ENCODE peak calls at places on chromosomes 16 and 17, in five cellular contexts. H, L, N, W and J are unnamed samples.

GRCh38 chr17:79617740-79618382 is 7.0 kb upstream of the RBFOX3 start:
- DNase-seq in H (peak; percentile 21), L (no peak), N (no peak), W (no peak), J (no peak)

GRCh38 chr17:70405492-70406220 is 236.3 kb downstream of the KCNJ2 start:
- DNase-seq in H (no peak), L (no peak), N (peak; percentile 78), W (no peak), J (peak; percentile 65)

GRCh38 chr17:19024101-19025078 is 19.8 kb upstream of the FAM83G start:
- DNase-seq in H (peak; percentile 47), L (no peak), N (peak; percentile 64), W (no peak), J (no peak)

GRCh38 chr16:85611455-85612190 is 1.5 kb upstream of the GSE1 start:
- DNase-seq in H (peak; percentile 87), L (peak; percentile 49), N (peak; percentile 73), W (peak; percentile 86), J (peak; percentile 63)

GRCh38 chr16:89583895-89584644 is 8.5 kb downstream of the CPNE7 start:
- DNase-seq in H (no peak), L (no peak), N (no peak), W (no peak), J (no peak)

GRCh38 chr17:80000955-80001354 is 34.7 kb downstream of the TBC1D16 start:
- DNase-seq in H (no peak), L (no peak), N (no peak), W (no peak), J (no peak)

GRCh38 chr17:42190491-42191180 is 3.7 kb downstream of the GHDC start:
- DNase-seq in H (no peak), L (no peak), N (no peak), W (no peak), J (no peak)

GRCh38 chr16:62913333-62913732 is 877.1 kb upstream of the CDH8 start:
- DNase-seq in H (no peak), L (no peak), N (no peak), W (no peak), J (no peak)

GRCh38 chr17:56810846-56811775 is 22.6 kb downstream of the C17orf67 start:
- DNase-seq in H (no peak), L (no peak), N (no peak), W (no peak), J (no peak)

GRCh38 chr17:40931311-40931710 is 6.1 kb downstream of the KRT23 start:
- DNase-seq in H (no peak), L (no peak), N (no peak), W (no peak), J (no peak)

GRCh38 chr17:79842136-79842655 is 3.0 kb upstream of the CBX4 start:
- DNase-seq in H (no peak), L (no peak), N (no peak), W (no peak), J (no peak)

GRCh38 chr17:47188799-47189731 is at the start of gene CDC27:
- DNase-seq in H (peak; percentile 99), L (peak; percentile 100), N (peak; percentile 96), W (peak; percentile 100), J (peak; percentile 94)

GRCh38 chr16:81517630-81518438 is 73.2 kb downstream of the CMIP start:
- DNase-seq in H (peak; percentile 25), L (no peak), N (peak; percentile 50), W (no peak), J (no peak)

GRCh38 chr16:85628651-85629050 is 15.5 kb downstream of the GSE1 start:
- DNase-seq in H (no peak), L (no peak), N (no peak), W (no peak), J (no peak)

GRCh38 chr17:47840742-47841487 is at the start of gene SCRN2:
- DNase-seq in H (peak; percentile 94), L (peak; percentile 99), N (peak; percentile 69), W (peak; percentile 95), J (peak; percentile 59)

GRCh38 chr17:15239471-15239870 is 25.7 kb downstream of the PMP22 start:
- DNase-seq in H (no peak), L (no peak), N (no peak), W (no peak), J (no peak)

GRCh38 chr17:15236281-15237105 is 28.6 kb downstream of the PMP22 start:
- DNase-seq in H (no peak), L (no peak), N (no peak), W (no peak), J (no peak)

GRCh38 chr17:15233971-15234370 is 31.2 kb downstream of the PMP22 start:
- DNase-seq in H (no peak), L (no peak), N (no peak), W (no peak), J (no peak)

GRCh38 chr17:15238064-15238463 is 27.1 kb downstream of the PMP22 start:
- DNase-seq in H (no peak), L (no peak), N (no peak), W (no peak), J (no peak)

DNA sequence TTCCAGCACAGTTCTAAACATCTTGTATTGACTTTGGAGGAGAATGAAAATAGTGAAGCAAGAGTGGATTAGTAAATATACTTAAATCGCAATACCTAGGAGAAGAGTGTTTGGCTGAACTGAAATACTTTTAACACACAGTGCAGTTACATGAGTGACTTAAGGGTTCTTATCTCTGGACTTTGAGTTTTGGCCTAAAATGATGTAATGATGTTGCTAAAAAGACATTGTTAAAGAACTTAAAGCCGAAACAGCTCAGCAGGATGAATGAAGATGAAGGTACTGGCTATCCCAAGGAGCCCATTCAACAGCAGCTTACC is 28.1 kb downstream of the PMP22 start:
- DNase-seq in H (no peak), L (no peak), N (no peak), W (no peak), J (no peak)
- TF ChIP-seq CTCF in H (no peak), L (no peak), N (no peak), W (no peak), J (no peak)

DNA sequence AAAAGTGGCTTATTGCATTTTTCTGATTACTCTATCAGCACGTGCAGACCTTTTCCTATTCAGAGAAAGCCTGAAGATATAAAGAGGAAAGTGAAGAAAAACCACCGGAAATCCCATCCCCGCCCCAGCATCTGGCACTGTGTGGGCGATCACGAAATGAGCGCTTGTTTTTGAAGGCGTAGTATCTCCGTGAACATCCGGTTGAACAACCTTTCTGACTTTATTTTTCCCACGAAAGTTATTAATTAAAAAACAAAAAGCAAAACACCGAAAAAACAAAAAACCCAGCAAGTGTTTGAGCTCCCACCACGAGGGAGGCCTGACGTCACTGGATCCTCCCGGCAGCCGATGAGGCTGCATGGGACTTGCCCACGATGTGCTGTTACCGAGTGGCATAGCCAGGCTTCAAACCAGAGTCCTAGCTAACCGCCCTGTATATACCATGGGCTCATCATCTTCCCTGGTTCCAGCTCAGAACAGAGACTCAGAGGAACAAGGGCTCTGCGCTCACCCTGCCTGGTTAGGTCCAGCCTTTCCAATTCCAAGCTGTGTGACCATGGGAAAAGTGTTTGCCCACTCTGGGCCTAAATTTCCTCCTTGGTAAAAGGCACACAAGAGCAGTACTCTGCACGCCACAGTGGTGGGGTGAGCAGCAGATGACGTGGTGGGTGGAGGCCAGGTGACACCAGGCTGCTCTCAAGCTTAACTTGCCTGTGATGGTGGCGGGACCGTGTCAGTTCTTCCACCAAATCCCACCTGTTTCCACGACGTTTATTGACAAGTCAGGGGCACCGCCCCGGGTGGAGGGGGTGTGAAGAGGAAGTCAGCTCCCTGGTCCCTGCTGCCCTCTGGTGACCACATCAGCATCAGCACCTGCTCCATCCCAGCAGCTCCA is 34.3 kb upstream of the IL21R start:
- DNase-seq in H (peak; percentile 92), L (peak; percentile 79), N (peak; percentile 46), W (peak; percentile 88), J (peak; percentile 40)
- TF ChIP-seq CTCF in H (peak; percentile 60), L (peak; percentile 62), N (peak; percentile 88), W (peak; percentile 79), J (peak; percentile 85)

GRCh38 chr16:1757714-1758461 is 13.5 kb downstream of the NME3 start:
- DNase-seq in H (peak; percentile 61), L (no peak), N (no peak), W (peak; percentile 64), J (no peak)
- TF ChIP-seq CTCF in H (no peak), L (no peak), N (no peak), W (no peak), J (no peak)

GRCh38 chr16:55645986-55646385 is 9.8 kb upstream of the SLC6A2 start:
- DNase-seq in H (no peak), L (no peak), N (no peak), W (no peak), J (no peak)

GRCh38 chr16:55640714-55641327 is 15.0 kb upstream of the SLC6A2 start:
- DNase-seq in H (no peak), L (no peak), N (no peak), W (no peak), J (no peak)

GRCh38 chr16:55642611-55643010 is 13.2 kb upstream of the SLC6A2 start:
- DNase-seq in H (no peak), L (no peak), N (no peak), W (no peak), J (no peak)

GRCh38 chr16:55641430-55642056 is 14.2 kb upstream of the SLC6A2 start:
- DNase-seq in H (no peak), L (no peak), N (no peak), W (no peak), J (no peak)

GRCh38 chr16:55643161-55643970 is 12.4 kb upstream of the SLC6A2 start:
- DNase-seq in H (no peak), L (peak; percentile 13), N (peak; percentile 15), W (peak; percentile 10), J (no peak)
- TF ChIP-seq CTCF in H (no peak), L (no peak), N (peak; percentile 65), W (no peak), J (peak; percentile 2)

GRCh38 chr17:50145532-50146229 is 4.8 kb downstream of the PPP1R9B start:
- DNase-seq in H (no peak), L (no peak), N (no peak), W (no peak), J (no peak)

GRCh38 chr17:50147841-50148225 is 2.6 kb downstream of the PPP1R9B start:
- DNase-seq in H (no peak), L (no peak), N (no peak), W (peak; percentile 43), J (no peak)

GRCh38 chr17:50146230-50146926 is 4.1 kb downstream of the PPP1R9B start:
- DNase-seq in H (peak; percentile 61), L (no peak), N (no peak), W (no peak), J (no peak)

GRCh38 chr17:50148226-50149098 is 2.0 kb downstream of the PPP1R9B start:
- DNase-seq in H (peak; percentile 86), L (peak; percentile 33), N (no peak), W (peak; percentile 78), J (no peak)

GRCh38 chr17:50146927-50147640 is 3.4 kb downstream of the PPP1R9B start:
- DNase-seq in H (peak; percentile 53), L (no peak), N (no peak), W (no peak), J (no peak)
- TF ChIP-seq CTCF in H (no peak), L (no peak), N (no peak), W (no peak), J (no peak)

DNA sequence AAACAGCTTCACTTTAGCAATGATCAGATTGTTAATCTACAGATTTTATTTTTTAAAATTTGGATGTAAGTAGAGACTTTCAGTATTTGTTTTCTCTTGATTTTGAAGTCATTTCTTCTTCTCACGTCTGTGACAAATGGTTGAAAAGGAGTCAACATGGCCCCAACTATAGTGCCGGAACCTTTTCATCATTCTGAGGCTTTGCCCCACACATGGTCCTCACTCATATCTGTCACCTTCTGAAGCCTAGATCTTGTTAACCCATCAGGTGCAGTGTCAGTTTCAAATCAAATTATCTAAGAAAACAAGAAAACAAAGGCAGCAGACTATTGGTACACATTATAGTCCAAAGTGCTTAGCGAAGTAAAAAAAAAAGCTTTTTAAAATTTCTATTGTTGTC is 124.1 kb downstream of the TRIM37 start:
- DNase-seq in H (no peak), L (no peak), N (no peak), W (no peak), J (no peak)
- TF ChIP-seq CTCF in H (no peak), L (no peak), N (no peak), W (no peak), J (no peak)